ENCODE peak calls at places on chromosomes 2 and 18, in four cellular contexts. Q is Peyer's patch, R is GM12878, I is stomach. O is an unnamed sample. For H3K36me3 and H3K27me3, the result is how much of the 10 kb centered on the place peaks cover.

GRCh38 chr2:240246173-240246820 is 105.8 kb upstream of the OTOS start:
- DNase-seq in R (no peak), Q (no peak), I (peak), O (no peak)

GRCh38 chr2:1658394-1659151 is 85.7 kb downstream of the PXDN start:
- DNase-seq in Q (no peak), I (no peak), R (no peak), O (no peak)

GRCh38 chr2:38716185-38716584 is 35.0 kb downstream of the SRSF7 start:
- DNase-seq in R (no peak), I (no peak), Q (no peak), O (no peak)

GRCh38 chr2:107197601-107198000 is 311.6 kb upstream of the ST6GAL2 start:
- DNase-seq in Q (no peak), R (no peak), I (no peak), O (no peak)

GRCh38 chr18:58338141-58338540 is 290.8 kb downstream of the ALPK2 start:
- DNase-seq in R (no peak), I (no peak), Q (no peak), O (no peak)

GRCh38 chr2:18456026-18456425 is 104.4 kb downstream of the RDH14 start:
- DNase-seq in I (no peak), R (no peak), Q (no peak), O (no peak)

GRCh38 chr2:208250401-208250800 is 4.5 kb downstream of the IDH1 start:
- DNase-seq in Q (no peak), R (no peak), I (no peak), O (no peak)

GRCh38 chr2:120230515-120231471 is 7.6 kb upstream of the TMEM185B start:
- DNase-seq in Q (peak), I (no peak), R (no peak), O (peak)

GRCh38 chr18:46536215-46536874 is 120.7 kb downstream of the LOXHD1 start:
- DNase-seq in R (no peak), Q (no peak), I (no peak), O (no peak)

GRCh38 chr2:101017371-101017770 is 15.3 kb downstream of the RPL31 start:
- DNase-seq in Q (no peak), R (no peak), I (no peak), O (no peak)

DNA sequence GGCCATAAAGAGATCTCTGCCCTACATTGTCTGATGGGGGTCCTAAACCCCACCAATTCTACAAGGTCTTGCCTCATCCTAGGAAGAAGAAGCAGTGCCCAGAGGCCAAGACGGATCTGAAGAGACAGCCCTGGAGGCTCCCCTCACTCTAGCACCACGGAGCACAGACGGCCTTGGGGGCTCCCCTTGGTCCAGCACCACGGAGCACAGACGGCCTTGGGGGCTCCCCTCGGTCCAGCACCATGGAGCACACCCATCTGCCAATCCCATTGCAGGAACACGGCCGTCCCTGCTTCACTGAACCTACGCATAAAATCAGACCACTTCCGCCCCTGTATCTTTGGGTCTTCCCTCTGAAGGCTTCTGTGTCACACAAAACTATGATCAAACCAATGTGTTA is 215.1 kb upstream of the SALL3 start:
- DNase-seq in Q (no peak), I (no peak), R (no peak), O (no peak)
- TF ChIP-seq CTCF in Q (no peak), I (no peak), R (no peak), O (no peak)

GRCh38 chr18:9933865-9934264 is 20.0 kb downstream of the VAPA start:
- DNase-seq in Q (no peak), R (no peak), I (no peak), O (no peak)

GRCh38 chr18:9931146-9931545 is 17.3 kb downstream of the VAPA start:
- DNase-seq in R (no peak), Q (no peak), I (no peak), O (no peak)

GRCh38 chr18:9931679-9932078 is 17.9 kb downstream of the VAPA start:
- DNase-seq in R (no peak), Q (no peak), I (no peak), O (no peak)

GRCh38 chr18:9930299-9930884 is 16.6 kb downstream of the VAPA start:
- DNase-seq in R (no peak), Q (no peak), I (no peak), O (no peak)

DNA sequence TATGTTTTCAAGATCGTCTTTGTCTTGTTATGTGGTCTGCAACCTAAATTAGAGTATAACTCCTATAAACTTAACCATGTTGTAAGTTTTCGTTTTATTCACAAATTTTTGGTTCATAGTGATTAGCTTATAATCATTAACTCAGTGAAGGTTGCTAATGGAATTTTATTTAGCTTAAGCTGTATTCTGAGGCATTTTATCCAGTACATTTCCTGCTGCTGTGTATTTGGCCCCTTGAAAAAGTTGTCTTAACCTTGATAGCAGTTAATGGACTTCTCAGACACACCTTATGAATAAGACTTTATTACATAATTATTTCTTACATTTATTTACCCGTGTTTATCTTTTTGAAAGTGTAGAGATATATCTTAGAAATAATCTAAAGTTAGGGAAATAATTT is 20.5 kb downstream of the VAPA start:
- DNase-seq in Q (no peak), I (no peak), R (no peak), O (no peak)
- H3K36me3 ChIP-seq in Q (half or more), I (half or more), R (under half), O (under half)

GRCh38 chr2:3456125-3456524 is 63.2 kb downstream of the ADI1 start:
- DNase-seq in I (no peak), R (no peak), Q (no peak), O (no peak)
- H3K27me3 ChIP-seq in I (under half), R (under half), Q (under half), O (under half)

DNA sequence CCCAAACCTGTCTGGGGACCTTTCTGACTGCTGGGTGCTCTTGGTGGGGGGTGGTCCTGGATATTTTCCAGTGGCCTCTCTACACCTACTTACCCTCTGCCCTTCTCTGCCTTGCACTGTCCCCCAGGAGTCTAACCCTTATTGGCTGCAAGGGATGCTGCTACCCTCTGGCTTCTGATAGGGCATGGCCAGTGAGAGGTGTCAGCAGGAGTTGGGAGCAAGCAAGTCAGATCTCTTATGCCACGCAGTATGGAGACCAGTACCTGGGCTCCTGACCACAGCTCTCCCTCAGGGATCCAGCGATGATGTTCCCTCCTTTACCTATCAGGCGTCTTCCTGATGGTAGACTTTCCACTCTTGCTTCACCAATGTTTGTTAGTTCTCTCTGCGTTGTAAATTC is 373.7 kb downstream of the SOCS6 start:
- DNase-seq in Q (no peak), R (no peak), I (no peak), O (no peak)
- TF ChIP-seq CTCF in Q (no peak), R (no peak), I (no peak), O (no peak)

GRCh38 chr2:170196962-170197361 is 19.0 kb downstream of the MYO3B start:
- DNase-seq in Q (no peak), I (no peak), R (no peak), O (no peak)
- H3K36me3 ChIP-seq in Q (under half), I (under half), R (under half), O (under half)

GRCh38 chr2:177327065-177327464 is 62.5 kb upstream of the NFE2L2 start:
- DNase-seq in I (no peak), Q (no peak), R (no peak), O (no peak)

GRCh38 chr2:177329035-177329434 is 63.5 kb upstream of the AGPS start:
- DNase-seq in I (no peak), R (no peak), Q (no peak), O (no peak)

GRCh38 chr2:177326005-177326404 is 61.5 kb upstream of the NFE2L2 start:
- DNase-seq in Q (no peak), R (no peak), I (no peak), O (no peak)

GRCh38 chr2:177326591-177326990 is 62.1 kb upstream of the NFE2L2 start:
- DNase-seq in Q (no peak), I (no peak), R (no peak), O (no peak)

DNA sequence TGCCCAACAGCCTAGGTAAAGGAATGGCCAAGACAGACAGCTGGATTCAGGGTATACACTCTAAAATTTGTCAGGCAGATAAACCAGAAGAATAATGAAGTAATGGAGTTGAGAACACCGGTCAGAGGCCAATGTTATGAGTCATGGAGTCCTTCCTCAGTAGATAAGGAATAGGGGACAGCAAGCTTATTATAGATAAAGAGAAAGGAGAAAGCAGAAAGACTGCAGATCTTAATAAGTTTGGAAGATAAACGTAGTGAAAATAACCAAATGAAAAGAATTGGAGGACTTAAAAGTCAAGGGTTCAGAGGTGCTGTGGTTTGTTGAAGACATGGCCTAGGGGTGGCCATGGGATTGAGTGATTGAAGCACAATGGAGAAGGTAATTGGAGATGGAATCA is 63.5 kb upstream of the NFE2L2 start:
- DNase-seq in Q (no peak), R (no peak), I (no peak), O (no peak)
- H3K27me3 ChIP-seq in Q (under half), R (under half), I (under half), O (under half)

O was measured in GM06990.